ENCODE peak calls at places on chromosome 5, in nine cellular contexts. One of them, this sample, is unnamed.

GRCh38 chr5:68730220-68731010 is 363.4 kb upstream of the SLC30A5 start:
- DNase-seq in prostate gland: peak
- DNase-seq in sigmoid colon: no peak
- DNase-seq in Peyer's patch: no peak
- DNase-seq in foreskin fibroblast: peak
- DNase-seq in endodermal cell: no peak
- DNase-seq in tibial nerve: peak
- DNase-seq in IMR-90: peak
- DNase-seq in GM12878: no peak
- DNase-seq in this sample: peak

GRCh38 chr5:73233461-73234151 is 60.6 kb downstream of the TMEM174 start:
- DNase-seq in prostate gland: no peak
- DNase-seq in sigmoid colon: no peak
- DNase-seq in Peyer's patch: no peak
- DNase-seq in foreskin fibroblast: no peak
- DNase-seq in endodermal cell: peak
- DNase-seq in tibial nerve: no peak
- DNase-seq in IMR-90: no peak
- DNase-seq in GM12878: no peak
- DNase-seq in this sample: no peak

GRCh38 chr5:55450050-55450765 is 84.6 kb downstream of the PLPP1 start:
- DNase-seq in prostate gland: no peak
- DNase-seq in sigmoid colon: no peak
- DNase-seq in Peyer's patch: no peak
- DNase-seq in foreskin fibroblast: peak
- DNase-seq in endodermal cell: no peak
- DNase-seq in tibial nerve: no peak
- DNase-seq in IMR-90: peak
- DNase-seq in GM12878: no peak
- DNase-seq in this sample: no peak

GRCh38 chr5:178836628-178837027 is 23.1 kb upstream of the ZNF354B start:
- DNase-seq in prostate gland: no peak
- DNase-seq in sigmoid colon: no peak
- DNase-seq in Peyer's patch: no peak
- DNase-seq in foreskin fibroblast: no peak
- DNase-seq in endodermal cell: no peak
- DNase-seq in tibial nerve: no peak
- DNase-seq in IMR-90: no peak
- DNase-seq in GM12878: no peak
- DNase-seq in this sample: no peak

GRCh38 chr5:12624776-12625560 is 720.7 kb upstream of the CTNND2 start:
- DNase-seq in prostate gland: no peak
- DNase-seq in sigmoid colon: no peak
- DNase-seq in Peyer's patch: no peak
- DNase-seq in foreskin fibroblast: no peak
- DNase-seq in endodermal cell: no peak
- DNase-seq in tibial nerve: no peak
- DNase-seq in IMR-90: no peak
- DNase-seq in GM12878: no peak
- DNase-seq in this sample: no peak

GRCh38 chr5:152592416-152592815 is 187.3 kb upstream of the NMUR2 start:
- DNase-seq in prostate gland: no peak
- DNase-seq in sigmoid colon: no peak
- DNase-seq in Peyer's patch: no peak
- DNase-seq in foreskin fibroblast: no peak
- DNase-seq in endodermal cell: no peak
- DNase-seq in tibial nerve: no peak
- DNase-seq in IMR-90: no peak
- DNase-seq in GM12878: no peak
- DNase-seq in this sample: no peak

GRCh38 chr5:134000696-134001453 is 3.9 kb downstream of the VDAC1 start:
- DNase-seq in prostate gland: no peak
- DNase-seq in sigmoid colon: no peak
- DNase-seq in Peyer's patch: no peak
- DNase-seq in foreskin fibroblast: no peak
- DNase-seq in endodermal cell: no peak
- DNase-seq in tibial nerve: no peak
- DNase-seq in IMR-90: no peak
- DNase-seq in GM12878: no peak
- DNase-seq in this sample: no peak

GRCh38 chr5:145101246-145101645 is 733.9 kb downstream of the PRELID2 start:
- DNase-seq in prostate gland: no peak
- DNase-seq in sigmoid colon: no peak
- DNase-seq in Peyer's patch: no peak
- DNase-seq in foreskin fibroblast: no peak
- DNase-seq in endodermal cell: no peak
- DNase-seq in tibial nerve: no peak
- DNase-seq in IMR-90: no peak
- DNase-seq in GM12878: no peak
- DNase-seq in this sample: no peak

GRCh38 chr5:33726422-33727165 is 165.2 kb downstream of the ADAMTS12 start:
- DNase-seq in prostate gland: no peak
- DNase-seq in sigmoid colon: no peak
- DNase-seq in Peyer's patch: no peak
- DNase-seq in foreskin fibroblast: peak
- DNase-seq in endodermal cell: no peak
- DNase-seq in tibial nerve: no peak
- DNase-seq in IMR-90: peak
- DNase-seq in GM12878: no peak
- DNase-seq in this sample: no peak

GRCh38 chr5:40674661-40675235 is 5.0 kb upstream of the PTGER4 start:
- DNase-seq in prostate gland: no peak
- DNase-seq in sigmoid colon: no peak
- DNase-seq in Peyer's patch: no peak
- DNase-seq in foreskin fibroblast: no peak
- DNase-seq in endodermal cell: no peak
- DNase-seq in tibial nerve: no peak
- DNase-seq in IMR-90: no peak
- DNase-seq in GM12878: no peak
- DNase-seq in this sample: no peak

GRCh38 chr5:14501353-14502162 is 80.0 kb upstream of the OTULINL start:
- DNase-seq in prostate gland: no peak
- DNase-seq in sigmoid colon: no peak
- DNase-seq in Peyer's patch: no peak
- DNase-seq in foreskin fibroblast: peak
- DNase-seq in endodermal cell: peak
- DNase-seq in tibial nerve: no peak
- DNase-seq in IMR-90: no peak
- DNase-seq in GM12878: no peak
- DNase-seq in this sample: no peak

GRCh38 chr5:26388946-26389345 is 649.4 kb downstream of the CDH9 start:
- DNase-seq in prostate gland: no peak
- DNase-seq in sigmoid colon: no peak
- DNase-seq in Peyer's patch: no peak
- DNase-seq in foreskin fibroblast: no peak
- DNase-seq in endodermal cell: no peak
- DNase-seq in tibial nerve: no peak
- DNase-seq in IMR-90: no peak
- DNase-seq in GM12878: no peak
- DNase-seq in this sample: no peak

GRCh38 chr5:73172893-73173292 is at the start of gene TMEM174:
- DNase-seq in prostate gland: no peak
- DNase-seq in sigmoid colon: no peak
- DNase-seq in Peyer's patch: no peak
- DNase-seq in foreskin fibroblast: no peak
- DNase-seq in endodermal cell: no peak
- DNase-seq in tibial nerve: no peak
- DNase-seq in IMR-90: no peak
- DNase-seq in GM12878: no peak
- DNase-seq in this sample: no peak

GRCh38 chr5:64214152-64214551 is 48.5 kb downstream of the RNF180 start:
- DNase-seq in prostate gland: no peak
- DNase-seq in sigmoid colon: no peak
- DNase-seq in Peyer's patch: no peak
- DNase-seq in foreskin fibroblast: no peak
- DNase-seq in endodermal cell: no peak
- DNase-seq in tibial nerve: no peak
- DNase-seq in IMR-90: no peak
- DNase-seq in GM12878: no peak
- DNase-seq in this sample: no peak

GRCh38 chr5:10578292-10578663 is 14.4 kb downstream of the ANKRD33B start:
- DNase-seq in prostate gland: no peak
- DNase-seq in sigmoid colon: no peak
- DNase-seq in Peyer's patch: peak
- DNase-seq in foreskin fibroblast: no peak
- DNase-seq in endodermal cell: no peak
- DNase-seq in tibial nerve: no peak
- DNase-seq in IMR-90: no peak
- DNase-seq in GM12878: no peak
- DNase-seq in this sample: no peak

GRCh38 chr5:60208681-60209080 is 315.2 kb upstream of the PDE4D start:
- DNase-seq in prostate gland: no peak
- DNase-seq in sigmoid colon: no peak
- DNase-seq in Peyer's patch: no peak
- DNase-seq in foreskin fibroblast: no peak
- DNase-seq in endodermal cell: no peak
- DNase-seq in tibial nerve: no peak
- DNase-seq in IMR-90: no peak
- DNase-seq in GM12878: no peak
- DNase-seq in this sample: no peak

DNA sequence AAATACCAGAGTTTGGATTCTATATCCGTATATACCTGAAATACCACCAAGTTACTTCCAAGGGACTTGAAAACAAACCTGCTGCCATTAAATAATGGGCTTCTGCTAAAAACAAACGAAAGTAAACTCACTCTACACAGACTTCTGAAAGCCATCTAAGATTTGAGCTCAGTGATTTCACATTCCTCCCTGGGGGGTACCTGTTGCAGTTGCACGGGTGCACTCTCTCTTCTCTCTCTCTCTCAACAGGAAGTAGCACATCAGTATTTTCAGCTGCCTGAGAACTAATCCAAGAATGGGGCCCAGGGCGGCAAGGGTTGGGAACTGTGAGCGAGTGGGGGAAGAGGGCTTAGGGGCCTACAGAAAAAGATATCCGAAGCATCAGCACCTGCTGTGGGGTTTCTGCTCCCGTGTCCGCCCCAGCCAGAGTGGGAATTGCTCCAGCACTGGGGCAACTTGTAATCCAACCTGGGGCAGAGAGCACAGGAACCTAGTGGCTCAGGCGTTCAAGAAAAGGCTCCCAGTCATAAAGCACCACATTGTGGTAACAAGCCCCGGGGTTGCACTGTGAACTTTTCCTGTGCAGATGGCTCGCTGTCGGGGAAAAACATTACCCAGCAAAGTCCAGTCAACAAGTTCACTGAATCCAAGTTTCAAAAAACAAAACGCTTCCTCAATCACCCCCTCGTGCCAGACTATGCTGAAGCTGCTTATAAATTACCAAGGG is 99.8 kb downstream of the EFNA5 start:
- DNase-seq in prostate gland: no peak
- DNase-seq in sigmoid colon: no peak
- DNase-seq in Peyer's patch: peak
- DNase-seq in foreskin fibroblast: peak
- DNase-seq in endodermal cell: peak
- DNase-seq in tibial nerve: no peak
- DNase-seq in IMR-90: no peak
- DNase-seq in GM12878: peak
- DNase-seq in this sample: no peak
- H3K4me3 ChIP-seq in prostate gland: no peak
- H3K4me3 ChIP-seq in sigmoid colon: no peak
- H3K4me3 ChIP-seq in Peyer's patch: no peak
- H3K4me3 ChIP-seq in foreskin fibroblast: no peak
- H3K4me3 ChIP-seq in endodermal cell: peak
- H3K4me3 ChIP-seq in tibial nerve: peak
- H3K4me3 ChIP-seq in IMR-90: no peak
- H3K4me3 ChIP-seq in GM12878: peak
- H3K4me3 ChIP-seq in this sample: no peak

GRCh38 chr5:50667653-50668403 is 1.4 kb downstream of the PARP8 start:
- DNase-seq in prostate gland: peak
- DNase-seq in sigmoid colon: peak
- DNase-seq in Peyer's patch: peak
- DNase-seq in foreskin fibroblast: peak
- DNase-seq in endodermal cell: peak
- DNase-seq in tibial nerve: no peak
- DNase-seq in IMR-90: peak
- DNase-seq in GM12878: peak
- DNase-seq in this sample: no peak
- H3K4me3 ChIP-seq in prostate gland: peak
- H3K4me3 ChIP-seq in sigmoid colon: peak
- H3K4me3 ChIP-seq in Peyer's patch: peak
- H3K4me3 ChIP-seq in foreskin fibroblast: peak
- H3K4me3 ChIP-seq in endodermal cell: peak
- H3K4me3 ChIP-seq in tibial nerve: peak
- H3K4me3 ChIP-seq in IMR-90: peak
- H3K4me3 ChIP-seq in GM12878: peak
- H3K4me3 ChIP-seq in this sample: peak

GRCh38 chr5:131634666-131634995 is 398 bp downstream of the RAPGEF6 start:
- DNase-seq in prostate gland: peak
- DNase-seq in sigmoid colon: no peak
- DNase-seq in Peyer's patch: peak
- DNase-seq in foreskin fibroblast: peak
- DNase-seq in endodermal cell: peak
- DNase-seq in tibial nerve: peak
- DNase-seq in IMR-90: peak
- DNase-seq in GM12878: no peak
- DNase-seq in this sample: no peak

GRCh38 chr5:131630963-131631350 is 4.1 kb downstream of the RAPGEF6 start:
- DNase-seq in prostate gland: no peak
- DNase-seq in sigmoid colon: no peak
- DNase-seq in Peyer's patch: no peak
- DNase-seq in foreskin fibroblast: peak
- DNase-seq in endodermal cell: no peak
- DNase-seq in tibial nerve: no peak
- DNase-seq in IMR-90: peak
- DNase-seq in GM12878: no peak
- DNase-seq in this sample: no peak

GRCh38 chr5:131635755-131636479 is 888 bp upstream of the RAPGEF6 start:
- DNase-seq in prostate gland: no peak
- DNase-seq in sigmoid colon: no peak
- DNase-seq in Peyer's patch: no peak
- DNase-seq in foreskin fibroblast: no peak
- DNase-seq in endodermal cell: no peak
- DNase-seq in tibial nerve: no peak
- DNase-seq in IMR-90: no peak
- DNase-seq in GM12878: peak
- DNase-seq in this sample: no peak

GRCh38 chr5:131634996-131635754 is at the start of gene RAPGEF6:
- DNase-seq in prostate gland: peak
- DNase-seq in sigmoid colon: peak
- DNase-seq in Peyer's patch: peak
- DNase-seq in foreskin fibroblast: peak
- DNase-seq in endodermal cell: peak
- DNase-seq in tibial nerve: peak
- DNase-seq in IMR-90: peak
- DNase-seq in GM12878: peak
- DNase-seq in this sample: peak

GRCh38 chr5:131633830-131634229 is 1.2 kb downstream of the RAPGEF6 start:
- DNase-seq in prostate gland: no peak
- DNase-seq in sigmoid colon: no peak
- DNase-seq in Peyer's patch: no peak
- DNase-seq in foreskin fibroblast: no peak
- DNase-seq in endodermal cell: no peak
- DNase-seq in tibial nerve: no peak
- DNase-seq in IMR-90: no peak
- DNase-seq in GM12878: no peak
- DNase-seq in this sample: no peak
- H3K4me3 ChIP-seq in prostate gland: peak
- H3K4me3 ChIP-seq in sigmoid colon: peak
- H3K4me3 ChIP-seq in Peyer's patch: peak
- H3K4me3 ChIP-seq in foreskin fibroblast: peak
- H3K4me3 ChIP-seq in endodermal cell: peak
- H3K4me3 ChIP-seq in tibial nerve: peak
- H3K4me3 ChIP-seq in IMR-90: peak
- H3K4me3 ChIP-seq in GM12878: peak
- H3K4me3 ChIP-seq in this sample: peak

GRCh38 chr5:174744896-174745295 is 20.5 kb downstream of the MSX2 start:
- DNase-seq in prostate gland: no peak
- DNase-seq in sigmoid colon: no peak
- DNase-seq in Peyer's patch: no peak
- DNase-seq in foreskin fibroblast: no peak
- DNase-seq in endodermal cell: no peak
- DNase-seq in tibial nerve: no peak
- DNase-seq in IMR-90: no peak
- DNase-seq in GM12878: no peak
- DNase-seq in this sample: no peak
- H3K4me3 ChIP-seq in prostate gland: no peak
- H3K4me3 ChIP-seq in sigmoid colon: no peak
- H3K4me3 ChIP-seq in Peyer's patch: no peak
- H3K4me3 ChIP-seq in foreskin fibroblast: no peak
- H3K4me3 ChIP-seq in endodermal cell: no peak
- H3K4me3 ChIP-seq in tibial nerve: no peak
- H3K4me3 ChIP-seq in IMR-90: no peak
- H3K4me3 ChIP-seq in GM12878: no peak
- H3K4me3 ChIP-seq in this sample: no peak

This sample was measured in skeletal muscle cell.